ENCODE peak calls at places on chromosome 2, in four cellular contexts. S, P, O and D are unnamed samples.

GRCh38 chr2:159773426-159773825 is 24.6 kb downstream of the CD302 start:
- DNase-seq in S (no peak), P (no peak), O (no peak), D (no peak)

GRCh38 chr2:148552675-148553331 is 91.7 kb upstream of the EPC2 start:
- DNase-seq in S (no peak), P (no peak), O (no peak), D (no peak)

GRCh38 chr2:173122936-173123335 is 47.3 kb downstream of the MAP3K20 start:
- DNase-seq in S (no peak), P (no peak), O (no peak), D (no peak)

GRCh38 chr2:74835831-74836674 is 2.1 kb downstream of the HK2 start:
- DNase-seq in S (no peak), P (no peak), O (no peak), D (no peak)

GRCh38 chr2:24015562-24016375 is 5.9 kb downstream of the MFSD2B start:
- DNase-seq in S (no peak), P (no peak), O (no peak), D (no peak)

GRCh38 chr2:38390941-38391340 is 13.9 kb upstream of the ATL2 start:
- DNase-seq in S (no peak), P (no peak), O (no peak), D (no peak)

GRCh38 chr2:176096986-176097819 is 2.4 kb upstream of the HOXD12 start:
- DNase-seq in S (peak), P (no peak), O (no peak), D (peak)

GRCh38 chr2:48530033-48530804 is at the start of gene STON1:
- DNase-seq in S (peak), P (no peak), O (no peak), D (no peak)

GRCh38 chr2:28274911-28275685 is 117.6 kb upstream of the FOSL2 start:
- DNase-seq in S (no peak), P (no peak), O (peak), D (peak)

GRCh38 chr2:147688252-147688651 is 156.6 kb upstream of the ACVR2A start:
- DNase-seq in S (no peak), P (no peak), O (no peak), D (no peak)

GRCh38 chr2:201432551-201433388 is 18.5 kb downstream of the TRAK2 start:
- DNase-seq in S (no peak), P (no peak), O (no peak), D (peak)

GRCh38 chr2:152609174-152609573 is 108.1 kb downstream of the PRPF40A start:
- DNase-seq in S (no peak), P (no peak), O (no peak), D (peak)

GRCh38 chr2:239293450-239294430 is 107.1 kb downstream of the HDAC4 start:
- DNase-seq in S (peak), P (peak), O (no peak), D (no peak)

GRCh38 chr2:219213486-219214071 is 5.2 kb downstream of the ABCB6 start:
- DNase-seq in S (no peak), P (no peak), O (no peak), D (no peak)

GRCh38 chr2:207688597-207688996 is 22.8 kb upstream of the CCNYL1 start:
- DNase-seq in S (no peak), P (no peak), O (no peak), D (no peak)

GRCh38 chr2:239626971-239627598 is 226.3 kb upstream of the HDAC4 start:
- DNase-seq in S (no peak), P (no peak), O (peak), D (no peak)

GRCh38 chr2:237702439-237703397 is 75.3 kb downstream of the LRRFIP1 start:
- DNase-seq in S (no peak), P (no peak), O (no peak), D (no peak)

GRCh38 chr2:168713325-168713724 is 89.1 kb upstream of the NOSTRIN start:
- DNase-seq in S (no peak), P (no peak), O (no peak), D (no peak)

GRCh38 chr2:235864746-235865535 is 303.2 kb downstream of the GBX2 start:
- DNase-seq in S (no peak), P (no peak), O (no peak), D (no peak)

GRCh38 chr2:201680743-201681142 is 17.7 kb downstream of the MPP4 start:
- DNase-seq in S (no peak), P (no peak), O (no peak), D (no peak)

GRCh38 chr2:71613953-71614925 is 160.9 kb downstream of the DYSF start:
- DNase-seq in S (no peak), P (peak), O (peak), D (no peak)

GRCh38 chr2:11822746-11823411 is 76.4 kb downstream of the LPIN1 start:
- DNase-seq in S (no peak), P (no peak), O (no peak), D (no peak)

GRCh38 chr2:184597571-184597980 is 753 bp upstream of the ZNF804A start:
- DNase-seq in S (no peak), P (no peak), O (peak), D (no peak)

GRCh38 chr2:69185807-69186206 is 172.8 kb downstream of the ANTXR1 start:
- DNase-seq in S (no peak), P (no peak), O (no peak), D (peak)

GRCh38 chr2:100606740-100607343 is 44.0 kb downstream of the PDCL3 start:
- DNase-seq in S (no peak), P (no peak), O (no peak), D (no peak)

GRCh38 chr2:167792126-167792525 is 455.3 kb downstream of the STK39 start:
- DNase-seq in S (no peak), P (no peak), O (no peak), D (no peak)

GRCh38 chr2:232871418-232871834 is 1.4 kb downstream of the SNORC start:
- DNase-seq in S (no peak), P (no peak), O (no peak), D (no peak)

GRCh38 chr2:16664052-16664731 is 1.4 kb downstream of the CYRIA start:
- DNase-seq in S (no peak), P (no peak), O (no peak), D (no peak)

GRCh38 chr2:217897091-217897715 is 105.6 kb downstream of the TNS1 start:
- DNase-seq in S (no peak), P (no peak), O (no peak), D (no peak)

GRCh38 chr2:74882299-74882687 is 48.4 kb downstream of the HK2 start:
- DNase-seq in S (no peak), P (no peak), O (no peak), D (no peak)

GRCh38 chr2:229249536-229249935 is 21.6 kb downstream of the PID1 start:
- DNase-seq in S (no peak), P (no peak), O (no peak), D (no peak)

GRCh38 chr2:180622122-180622918 is 358.1 kb upstream of the UBE2E3 start:
- DNase-seq in S (no peak), P (no peak), O (no peak), D (no peak)

GRCh38 chr2:43105586-43106562 is 120.5 kb downstream of the ZFP36L2 start:
- DNase-seq in S (no peak), P (no peak), O (no peak), D (no peak)

GRCh38 chr2:179596018-179596417 is 265.4 kb downstream of the ZNF385B start:
- DNase-seq in S (no peak), P (no peak), O (no peak), D (no peak)

GRCh38 chr2:121044412-121044811 is 240.6 kb downstream of the TFCP2L1 start:
- DNase-seq in S (no peak), P (no peak), O (no peak), D (no peak)

GRCh38 chr2:19369341-19369955 is 11.0 kb upstream of the OSR1 start:
- DNase-seq in S (no peak), P (no peak), O (no peak), D (no peak)